ENCODE peak calls at places on chromosomes 12 and 14, in four cellular contexts. B is HCT116, J is K562, W is Panc1. Z is an unnamed sample.

GRCh38 chr12:77232045-77232444 is 166.7 kb upstream of the E2F7 start:
- DNase-seq in W (no peak), B (no peak), J (no peak), Z (no peak)

GRCh38 chr12:127280393-127281275 is 986.3 kb upstream of the TMEM132C start:
- DNase-seq in B (peak; percentile 62), W (no peak), J (peak; percentile 86), Z (peak; percentile 4)

GRCh38 chr12:106739318-106739717 is 35.2 kb upstream of the RIC8B start:
- DNase-seq in W (no peak), B (no peak), J (no peak), Z (peak; percentile 12)

GRCh38 chr12:120267736-120268135 is 2.2 kb upstream of the PXN start:
- DNase-seq in J (no peak), W (no peak), B (no peak), Z (no peak)

GRCh38 chr14:99119554-99119953 is 152.4 kb downstream of the BCL11B start:
- DNase-seq in W (no peak), J (no peak), B (no peak), Z (no peak)

GRCh38 chr12:40693503-40693863 is 1.2 kb downstream of the CNTN1 start:
- DNase-seq in B (peak; percentile 27), W (no peak), J (no peak), Z (no peak)

GRCh38 chr12:111030800-111031199 is 110.4 kb upstream of the MYL2 start:
- DNase-seq in J (no peak), B (no peak), W (no peak), Z (no peak)

GRCh38 chr14:87142568-87143211 is 850.3 kb downstream of the GALC start:
- DNase-seq in J (no peak), B (no peak), W (no peak), Z (no peak)

GRCh38 chr12:57694459-57695019 is 607 bp downstream of the OS9 start:
- DNase-seq in B (no peak), W (no peak), J (peak; percentile 54), Z (no peak)

GRCh38 chr12:45670339-45671065 is 59.0 kb upstream of the ARID2 start:
- DNase-seq in B (no peak), W (no peak), J (no peak), Z (no peak)

GRCh38 chr14:47442206-47442605 is 233.2 kb downstream of the MDGA2 start:
- DNase-seq in W (no peak), J (no peak), B (peak; percentile 37), Z (peak; percentile 35)

GRCh38 chr12:28987538-28988383 is 161.3 kb upstream of the FAR2 start:
- DNase-seq in B (no peak), J (no peak), W (no peak), Z (peak; percentile 7)

GRCh38 chr14:58722433-58722832 is 84.7 kb downstream of the DACT1 start:
- DNase-seq in J (no peak), W (no peak), B (no peak), Z (no peak)

GRCh38 chr12:28050606-28051005 is 78.1 kb upstream of the PTHLH start:
- DNase-seq in W (no peak), J (no peak), B (no peak), Z (no peak)

GRCh38 chr12:131209082-131210070 is 255.7 kb downstream of the ADGRD1 start:
- DNase-seq in W (no peak), B (no peak), J (no peak), Z (no peak)

GRCh38 chr14:22370084-22370847 is 218.8 kb downstream of the DAD1 start:
- DNase-seq in B (no peak), J (no peak), W (no peak), Z (no peak)

GRCh38 chr12:24111101-24111500 is 161.6 kb upstream of the SOX5 start:
- DNase-seq in J (no peak), B (no peak), W (no peak), Z (no peak)

GRCh38 chr14:81476816-81477215 is 56.8 kb downstream of the SEL1L start:
- DNase-seq in B (no peak), J (no peak), W (no peak), Z (no peak)

GRCh38 chr12:75666126-75666979 is 154.9 kb upstream of the KRR1 start:
- DNase-seq in W (no peak), B (no peak), J (no peak), Z (peak; percentile 97)

GRCh38 chr14:96297000-96297399 is 41.0 kb downstream of the BDKRB1 start:
- DNase-seq in J (no peak), W (no peak), B (no peak), Z (peak; percentile 12)

GRCh38 chr14:69315302-69315701 is 55.3 kb downstream of the GALNT16 start:
- DNase-seq in W (no peak), B (no peak), J (peak; percentile 13), Z (no peak)

GRCh38 chr12:116759783-116760581 is 21.9 kb downstream of the RNFT2 start:
- DNase-seq in B (peak; percentile 53), J (peak; percentile 86), W (no peak), Z (no peak)

GRCh38 chr14:56413721-56414120 is 165.9 kb upstream of the TMEM260 start:
- DNase-seq in W (no peak), J (no peak), B (no peak), Z (no peak)

GRCh38 chr14:36505193-36505815 is 14.7 kb downstream of the NKX2-1 start:
- DNase-seq in J (no peak), B (no peak), W (no peak), Z (no peak)

GRCh38 chr12:120230326-120230973 is 29.5 kb upstream of the RPLP0 start:
- DNase-seq in J (peak; percentile 84), W (no peak), B (peak; percentile 86), Z (peak; percentile 89)

GRCh38 chr12:109440851-109441490 is 36.1 kb downstream of the KCTD10 start:
- DNase-seq in J (no peak), B (no peak), W (no peak), Z (no peak)
- TF ChIP-seq TCF7L2 in J (no peak), B (no peak), W (no peak), Z (no peak)

DNA sequence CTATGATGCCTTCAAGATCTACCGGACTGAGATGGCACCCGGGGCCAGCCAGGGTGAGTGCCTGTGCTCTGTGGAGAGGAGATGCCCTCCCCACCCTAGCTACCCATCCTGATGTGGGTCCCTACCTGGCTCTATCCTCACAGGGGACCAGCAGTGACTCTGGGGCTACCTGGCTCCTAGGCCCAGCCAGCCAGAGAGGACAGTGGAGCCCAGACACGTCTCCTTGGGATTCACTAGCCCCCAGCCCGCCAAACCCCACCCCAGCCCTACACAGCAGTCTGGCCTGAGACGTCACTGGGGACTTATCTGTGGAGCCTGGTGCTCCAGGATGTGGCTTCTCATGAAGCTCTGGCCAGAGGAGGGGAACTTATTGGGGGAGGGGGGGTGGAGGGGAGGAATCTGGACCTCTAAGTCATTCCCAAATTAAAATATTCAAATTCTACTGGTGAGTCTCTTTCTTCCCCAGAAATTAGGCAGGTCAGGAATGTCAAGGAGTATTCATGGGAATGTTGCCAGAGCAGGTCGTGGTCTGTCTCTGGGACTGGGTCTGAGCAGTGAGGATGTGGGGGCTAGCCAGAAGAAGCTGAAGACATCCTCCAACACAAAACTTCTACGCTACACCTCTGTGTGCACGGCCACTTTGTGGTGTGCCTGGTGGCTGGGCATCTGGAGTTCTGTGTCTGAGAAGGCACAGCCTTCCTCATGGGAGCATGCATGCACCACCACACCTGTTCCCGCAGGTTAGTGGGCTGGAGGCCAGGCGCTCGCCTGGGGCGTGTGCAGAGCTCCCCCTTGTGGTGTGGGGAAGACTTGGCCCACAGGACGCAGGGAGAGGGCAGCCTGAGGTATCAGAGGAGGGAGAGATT is 2.7 kb downstream of the CMTM5 start:
- DNase-seq in B (peak; percentile 40), J (peak; percentile 74), W (peak; percentile 36), Z (peak; percentile 66)
- TF ChIP-seq POLR2AphosphoS5 in B (no peak), J (no peak), W (no peak), Z (no peak)

GRCh38 chr12:64782181-64782580 is 23.0 kb upstream of the GNS start:
- DNase-seq in B (no peak), J (no peak), W (no peak), Z (no peak)

GRCh38 chr12:64780220-64780530 is 21.0 kb upstream of the GNS start:
- DNase-seq in B (no peak), W (no peak), J (no peak), Z (no peak)

GRCh38 chr12:64781374-64782029 is 22.3 kb upstream of the GNS start:
- DNase-seq in B (no peak), W (no peak), J (no peak), Z (no peak)

GRCh38 chr12:64779349-64779974 is 20.3 kb upstream of the GNS start:
- DNase-seq in J (no peak), B (no peak), W (no peak), Z (no peak)

DNA sequence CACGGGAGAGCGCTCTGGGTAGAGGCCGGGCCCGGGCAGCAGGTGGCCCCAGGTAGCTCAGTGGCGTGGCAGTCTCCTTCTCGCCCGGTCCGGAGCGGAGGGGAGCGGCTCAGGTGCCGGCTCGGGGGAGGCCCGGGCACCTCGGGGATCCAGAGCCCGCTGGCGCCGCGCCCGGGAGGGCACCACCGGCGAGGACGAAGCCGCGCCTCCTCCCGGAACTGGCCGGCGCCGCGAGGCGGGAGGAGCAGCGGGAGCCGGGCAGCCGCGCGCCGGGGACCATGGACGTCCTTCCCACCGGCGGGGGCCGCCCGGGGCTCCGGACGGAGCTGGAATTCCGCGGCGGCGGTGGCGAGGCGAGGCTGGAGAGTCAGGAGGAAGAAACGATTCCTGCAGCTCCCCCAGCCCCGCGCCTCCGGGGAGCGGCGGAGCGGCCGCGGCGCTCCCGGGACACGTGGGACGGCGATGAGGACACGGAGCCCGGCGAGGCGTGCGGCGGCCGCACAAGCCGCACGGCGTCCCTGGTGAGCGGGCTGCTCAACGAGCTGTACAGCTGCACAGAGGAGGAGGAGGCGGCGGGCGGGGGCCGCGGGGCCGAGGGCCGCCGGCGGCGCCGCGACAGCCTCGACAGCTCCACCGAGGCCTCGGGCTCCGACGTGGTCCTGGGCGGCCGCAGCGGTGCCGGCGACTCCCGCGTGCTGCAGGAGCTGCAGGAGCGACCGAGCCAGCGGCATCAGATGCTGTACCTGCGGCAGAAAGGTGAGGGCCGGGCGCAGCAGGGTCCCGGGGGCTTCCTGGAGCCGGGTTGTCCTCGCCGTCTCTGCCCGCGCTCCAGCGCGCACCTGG is 21.5 kb upstream of the GNS start:
- DNase-seq in J (peak; percentile 34), B (no peak), W (no peak), Z (no peak)
- TF ChIP-seq TCF7L2 in J (no peak), B (no peak), W (no peak), Z (no peak)

DNA sequence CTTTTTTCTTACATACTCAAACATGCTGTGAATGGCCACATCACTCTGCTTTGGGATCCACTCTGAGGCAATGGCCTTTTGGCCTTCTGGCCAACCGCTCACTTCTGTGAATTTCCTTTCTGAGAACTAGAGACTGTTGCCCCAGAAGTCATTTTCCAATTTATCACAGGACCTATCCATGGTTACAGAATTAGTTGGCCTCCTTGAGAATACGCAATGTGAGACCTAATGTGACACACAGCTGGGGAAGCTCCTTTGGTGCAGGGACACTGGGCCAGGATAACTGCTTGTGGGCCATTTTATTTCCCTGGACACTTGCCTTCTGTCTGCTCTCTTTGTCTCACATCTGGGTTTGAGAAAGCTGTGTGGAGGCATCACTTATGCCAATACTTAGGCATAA is 50.6 kb downstream of the IGF1 start:
- DNase-seq in J (no peak), B (no peak), W (no peak), Z (no peak)
- TF ChIP-seq POLR2AphosphoS5 in J (no peak), B (no peak), W (no peak), Z (no peak)

DNA sequence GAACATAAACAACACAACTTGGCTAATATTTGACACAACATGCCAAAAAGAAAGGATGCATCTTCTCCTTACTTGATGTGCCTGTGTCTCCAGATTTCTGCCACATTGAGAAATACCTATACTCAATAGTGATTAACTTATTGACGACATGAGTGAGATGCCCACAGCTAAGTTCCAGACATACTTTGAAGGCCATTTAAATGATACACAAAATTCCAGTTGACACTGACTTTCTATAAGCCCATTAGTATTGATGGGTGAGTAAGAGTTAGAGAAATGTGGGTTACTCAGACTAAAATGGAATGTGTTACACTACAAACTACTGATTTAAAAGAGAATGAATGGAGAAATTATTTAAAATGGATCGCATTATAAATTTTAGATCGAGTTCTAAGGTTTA is 838.2 kb upstream of the MGAT4C start:
- DNase-seq in W (no peak), B (no peak), J (no peak), Z (no peak)
- TF ChIP-seq TCF7L2 in W (no peak), B (no peak), J (no peak), Z (no peak)

Z was measured in HepG2.